ENCODE peak calls at places on chromosome 19, in four cellular contexts. One of them, this sample, is unnamed.

GRCh38 chr19:27993619-27994018 is 1219.3 kb downstream of the UQCRFS1 start:
- DNase-seq in stimulated activated naive CD4-positive, alpha-beta T cell: no peak
- DNase-seq in hippocampal formation: no peak
- DNase-seq in head of caudate nucleus: no peak
- DNase-seq in this sample: no peak

GRCh38 chr19:35136977-35137702 is 1.5 kb upstream of the FXYD1 start:
- DNase-seq in stimulated activated naive CD4-positive, alpha-beta T cell: no peak
- DNase-seq in hippocampal formation: no peak
- DNase-seq in head of caudate nucleus: no peak
- DNase-seq in this sample: no peak

GRCh38 chr19:2813235-2814160 is 6.2 kb upstream of the ZNF554 start:
- DNase-seq in head of caudate nucleus: no peak
- DNase-seq in stimulated activated naive CD4-positive, alpha-beta T cell: no peak
- DNase-seq in hippocampal formation: no peak
- DNase-seq in this sample: no peak

GRCh38 chr19:41706741-41707501 is 1.5 kb upstream of the CEACAM5 start:
- DNase-seq in stimulated activated naive CD4-positive, alpha-beta T cell: peak
- DNase-seq in hippocampal formation: no peak
- DNase-seq in head of caudate nucleus: peak
- DNase-seq in this sample: peak

GRCh38 chr19:52065399-52065798 is 16.8 kb upstream of the ZNF432 start:
- DNase-seq in head of caudate nucleus: no peak
- DNase-seq in hippocampal formation: no peak
- DNase-seq in stimulated activated naive CD4-positive, alpha-beta T cell: no peak
- DNase-seq in this sample: no peak

GRCh38 chr19:16285769-16286564 is 38.7 kb upstream of the KLF2 start:
- DNase-seq in stimulated activated naive CD4-positive, alpha-beta T cell: peak
- DNase-seq in head of caudate nucleus: peak
- DNase-seq in hippocampal formation: peak
- DNase-seq in this sample: no peak

GRCh38 chr19:4909172-4909896 is at the start of gene UHRF1:
- DNase-seq in hippocampal formation: no peak
- DNase-seq in head of caudate nucleus: no peak
- DNase-seq in stimulated activated naive CD4-positive, alpha-beta T cell: no peak
- DNase-seq in this sample: peak

GRCh38 chr19:18160792-18161690 is 8.1 kb downstream of the PIK3R2 start:
- DNase-seq in head of caudate nucleus: peak
- DNase-seq in stimulated activated naive CD4-positive, alpha-beta T cell: peak
- DNase-seq in hippocampal formation: peak
- DNase-seq in this sample: peak

GRCh38 chr19:35318679-35319448 is 10.1 kb upstream of the CD22 start:
- DNase-seq in head of caudate nucleus: peak
- DNase-seq in hippocampal formation: no peak
- DNase-seq in stimulated activated naive CD4-positive, alpha-beta T cell: no peak
- DNase-seq in this sample: no peak

GRCh38 chr19:10214784-10215183 is 16.3 kb downstream of the S1PR2 start:
- DNase-seq in hippocampal formation: no peak
- DNase-seq in stimulated activated naive CD4-positive, alpha-beta T cell: no peak
- DNase-seq in head of caudate nucleus: no peak
- DNase-seq in this sample: no peak

This sample was measured in stimulated activated effector memory CD8-positive, alpha-beta T cell treated with anti-CD3 and anti-CD28 coated beads, Interleukin-12 subunit alpha, Interleukin-12 subunit beta, amount 100 ng/mL, for 72 hours.